ENCODE peak calls at places on chromosomes 3 and 15, in seven cellular contexts. One of them, this sample, is unnamed. For H3K4me1, the result is how much of the 10 kb centered on the place peaks cover.

GRCh38 chr3:50210510-50211367 is 5.7 kb downstream of the SLC38A3 start:
- DNase-seq in tibial nerve: no peak
- DNase-seq in mammary epithelial cell: no peak
- DNase-seq in tibial artery: no peak
- DNase-seq in CD8-positive, alpha-beta memory T cell: no peak
- DNase-seq in CD4-positive, CD25-positive, alpha-beta regulatory T cell: no peak
- DNase-seq in A549: no peak
- DNase-seq in this sample: no peak

GRCh38 chr3:14453841-14454630 is 51.6 kb downstream of the SLC6A6 start:
- DNase-seq in tibial nerve: no peak
- DNase-seq in CD8-positive, alpha-beta memory T cell: no peak
- DNase-seq in mammary epithelial cell: no peak
- DNase-seq in CD4-positive, CD25-positive, alpha-beta regulatory T cell: no peak
- DNase-seq in A549: no peak
- DNase-seq in tibial artery: no peak
- DNase-seq in this sample: no peak

GRCh38 chr3:124084398-124084881 is 92.5 kb upstream of the ROPN1 start:
- DNase-seq in mammary epithelial cell: no peak
- DNase-seq in A549: no peak
- DNase-seq in CD8-positive, alpha-beta memory T cell: no peak
- DNase-seq in tibial artery: no peak
- DNase-seq in CD4-positive, CD25-positive, alpha-beta regulatory T cell: no peak
- DNase-seq in tibial nerve: no peak
- DNase-seq in this sample: no peak

GRCh38 chr15:64019764-64020163 is 26.5 kb downstream of the DAPK2 start:
- DNase-seq in mammary epithelial cell: no peak
- DNase-seq in A549: peak
- DNase-seq in tibial nerve: no peak
- DNase-seq in CD4-positive, CD25-positive, alpha-beta regulatory T cell: no peak
- DNase-seq in CD8-positive, alpha-beta memory T cell: no peak
- DNase-seq in tibial artery: no peak
- DNase-seq in this sample: no peak

GRCh38 chr3:113140876-113141275 is 70.5 kb upstream of the BOC start:
- DNase-seq in CD8-positive, alpha-beta memory T cell: no peak
- DNase-seq in tibial nerve: no peak
- DNase-seq in A549: no peak
- DNase-seq in CD4-positive, CD25-positive, alpha-beta regulatory T cell: no peak
- DNase-seq in tibial artery: no peak
- DNase-seq in mammary epithelial cell: peak
- DNase-seq in this sample: no peak

GRCh38 chr15:83082730-83083386 is 15.8 kb upstream of the BTBD1 start:
- DNase-seq in A549: no peak
- DNase-seq in tibial nerve: no peak
- DNase-seq in mammary epithelial cell: no peak
- DNase-seq in CD8-positive, alpha-beta memory T cell: no peak
- DNase-seq in CD4-positive, CD25-positive, alpha-beta regulatory T cell: no peak
- DNase-seq in tibial artery: no peak
- DNase-seq in this sample: no peak

GRCh38 chr15:67501177-67501835 is 19.6 kb upstream of the C15orf61 start:
- DNase-seq in CD4-positive, CD25-positive, alpha-beta regulatory T cell: peak
- DNase-seq in CD8-positive, alpha-beta memory T cell: no peak
- DNase-seq in tibial nerve: no peak
- DNase-seq in tibial artery: no peak
- DNase-seq in mammary epithelial cell: peak
- DNase-seq in A549: peak
- DNase-seq in this sample: no peak

GRCh38 chr3:12916159-12916558 is 74.8 kb upstream of the RPL32 start:
- DNase-seq in CD4-positive, CD25-positive, alpha-beta regulatory T cell: peak
- DNase-seq in A549: no peak
- DNase-seq in CD8-positive, alpha-beta memory T cell: peak
- DNase-seq in tibial nerve: no peak
- DNase-seq in tibial artery: no peak
- DNase-seq in mammary epithelial cell: no peak
- DNase-seq in this sample: no peak

GRCh38 chr3:31377045-31377642 is 155.6 kb upstream of the STT3B start:
- DNase-seq in tibial artery: no peak
- DNase-seq in tibial nerve: no peak
- DNase-seq in CD4-positive, CD25-positive, alpha-beta regulatory T cell: peak
- DNase-seq in mammary epithelial cell: peak
- DNase-seq in CD8-positive, alpha-beta memory T cell: no peak
- DNase-seq in A549: peak
- DNase-seq in this sample: no peak

GRCh38 chr3:23726811-23727548 is 78.8 kb upstream of the UBE2E1 start:
- DNase-seq in A549: no peak
- DNase-seq in CD8-positive, alpha-beta memory T cell: no peak
- DNase-seq in tibial artery: no peak
- DNase-seq in mammary epithelial cell: no peak
- DNase-seq in tibial nerve: no peak
- DNase-seq in CD4-positive, CD25-positive, alpha-beta regulatory T cell: peak
- DNase-seq in this sample: no peak

GRCh38 chr15:96321422-96322391 is 8.8 kb upstream of the NR2F2 start:
- DNase-seq in CD8-positive, alpha-beta memory T cell: no peak
- DNase-seq in mammary epithelial cell: no peak
- DNase-seq in A549: no peak
- DNase-seq in tibial artery: peak
- DNase-seq in tibial nerve: peak
- DNase-seq in CD4-positive, CD25-positive, alpha-beta regulatory T cell: no peak
- DNase-seq in this sample: peak

GRCh38 chr15:96322401-96323249 is 7.9 kb upstream of the NR2F2 start:
- DNase-seq in tibial artery: peak
- DNase-seq in A549: no peak
- DNase-seq in mammary epithelial cell: no peak
- DNase-seq in CD4-positive, CD25-positive, alpha-beta regulatory T cell: no peak
- DNase-seq in CD8-positive, alpha-beta memory T cell: no peak
- DNase-seq in tibial nerve: peak
- DNase-seq in this sample: peak

GRCh38 chr15:96324192-96324895 is 6.2 kb upstream of the NR2F2 start:
- DNase-seq in CD4-positive, CD25-positive, alpha-beta regulatory T cell: no peak
- DNase-seq in mammary epithelial cell: no peak
- DNase-seq in CD8-positive, alpha-beta memory T cell: no peak
- DNase-seq in tibial nerve: peak
- DNase-seq in A549: no peak
- DNase-seq in tibial artery: peak
- DNase-seq in this sample: no peak

GRCh38 chr15:96323250-96324162 is 7.0 kb upstream of the NR2F2 start:
- DNase-seq in CD8-positive, alpha-beta memory T cell: no peak
- DNase-seq in tibial artery: no peak
- DNase-seq in tibial nerve: no peak
- DNase-seq in CD4-positive, CD25-positive, alpha-beta regulatory T cell: no peak
- DNase-seq in mammary epithelial cell: no peak
- DNase-seq in A549: no peak
- DNase-seq in this sample: peak

GRCh38 chr15:96320703-96321421 is 9.6 kb upstream of the NR2F2 start:
- DNase-seq in mammary epithelial cell: no peak
- DNase-seq in tibial artery: no peak
- DNase-seq in A549: no peak
- DNase-seq in CD4-positive, CD25-positive, alpha-beta regulatory T cell: no peak
- DNase-seq in CD8-positive, alpha-beta memory T cell: no peak
- DNase-seq in tibial nerve: no peak
- DNase-seq in this sample: no peak
- H3K4me3 ChIP-seq in mammary epithelial cell: no peak
- H3K4me3 ChIP-seq in tibial artery: peak
- H3K4me3 ChIP-seq in A549: no peak
- H3K4me3 ChIP-seq in CD4-positive, CD25-positive, alpha-beta regulatory T cell: no peak
- H3K4me3 ChIP-seq in CD8-positive, alpha-beta memory T cell: no peak
- H3K4me3 ChIP-seq in tibial nerve: peak
- H3K4me3 ChIP-seq in this sample: peak

GRCh38 chr3:128380719-128381118 is 86.0 kb downstream of the DNAJB8 start:
- DNase-seq in CD4-positive, CD25-positive, alpha-beta regulatory T cell: no peak
- DNase-seq in A549: no peak
- DNase-seq in mammary epithelial cell: no peak
- DNase-seq in tibial artery: no peak
- DNase-seq in tibial nerve: no peak
- DNase-seq in CD8-positive, alpha-beta memory T cell: no peak
- DNase-seq in this sample: no peak

GRCh38 chr3:128379768-128380167 is 86.9 kb downstream of the DNAJB8 start:
- DNase-seq in A549: no peak
- DNase-seq in mammary epithelial cell: no peak
- DNase-seq in tibial nerve: no peak
- DNase-seq in CD4-positive, CD25-positive, alpha-beta regulatory T cell: no peak
- DNase-seq in tibial artery: no peak
- DNase-seq in CD8-positive, alpha-beta memory T cell: no peak
- DNase-seq in this sample: no peak

GRCh38 chr3:128378631-128379347 is 87.9 kb downstream of the DNAJB8 start:
- DNase-seq in CD4-positive, CD25-positive, alpha-beta regulatory T cell: no peak
- DNase-seq in tibial artery: no peak
- DNase-seq in tibial nerve: no peak
- DNase-seq in mammary epithelial cell: no peak
- DNase-seq in CD8-positive, alpha-beta memory T cell: no peak
- DNase-seq in A549: no peak
- DNase-seq in this sample: no peak

GRCh38 chr3:128381609-128382008 is 85.1 kb downstream of the DNAJB8 start:
- DNase-seq in CD8-positive, alpha-beta memory T cell: no peak
- DNase-seq in mammary epithelial cell: no peak
- DNase-seq in tibial artery: no peak
- DNase-seq in tibial nerve: no peak
- DNase-seq in CD4-positive, CD25-positive, alpha-beta regulatory T cell: no peak
- DNase-seq in A549: no peak
- DNase-seq in this sample: no peak

GRCh38 chr3:128380295-128380694 is 86.4 kb downstream of the DNAJB8 start:
- DNase-seq in A549: no peak
- DNase-seq in CD4-positive, CD25-positive, alpha-beta regulatory T cell: no peak
- DNase-seq in CD8-positive, alpha-beta memory T cell: no peak
- DNase-seq in tibial artery: no peak
- DNase-seq in tibial nerve: no peak
- DNase-seq in mammary epithelial cell: no peak
- DNase-seq in this sample: no peak
- H3K4me1 ChIP-seq in A549: under half
- H3K4me1 ChIP-seq in CD4-positive, CD25-positive, alpha-beta regulatory T cell: under half
- H3K4me1 ChIP-seq in CD8-positive, alpha-beta memory T cell: under half
- H3K4me1 ChIP-seq in tibial artery: half or more
- H3K4me1 ChIP-seq in tibial nerve: under half
- H3K4me1 ChIP-seq in mammary epithelial cell: under half
- H3K4me1 ChIP-seq in this sample: under half

DNA sequence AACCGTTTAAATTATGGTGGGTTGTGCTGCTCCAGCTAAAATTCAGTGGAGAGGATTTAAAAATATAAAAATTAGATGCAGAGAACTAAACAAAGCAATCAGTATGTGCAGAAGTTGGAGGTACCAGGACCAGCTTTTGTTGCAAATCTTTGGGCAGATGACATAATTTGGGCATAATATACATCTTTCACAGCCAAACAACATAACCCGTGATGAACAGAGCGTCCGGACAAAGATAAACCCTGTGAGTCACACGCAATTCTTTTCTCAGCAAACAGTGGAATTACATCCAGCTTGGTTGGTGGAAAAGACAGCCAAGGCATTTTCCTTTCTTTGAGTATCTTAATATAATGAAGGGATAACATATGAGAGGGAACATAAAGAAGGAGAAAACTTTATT is 419.4 kb upstream of the ADAMTS9 start:
- DNase-seq in A549: no peak
- DNase-seq in tibial artery: no peak
- DNase-seq in CD4-positive, CD25-positive, alpha-beta regulatory T cell: no peak
- DNase-seq in tibial nerve: no peak
- DNase-seq in mammary epithelial cell: no peak
- DNase-seq in CD8-positive, alpha-beta memory T cell: no peak
- DNase-seq in this sample: no peak
- H3K4me3 ChIP-seq in A549: no peak
- H3K4me3 ChIP-seq in tibial artery: no peak
- H3K4me3 ChIP-seq in CD4-positive, CD25-positive, alpha-beta regulatory T cell: no peak
- H3K4me3 ChIP-seq in tibial nerve: no peak
- H3K4me3 ChIP-seq in mammary epithelial cell: no peak
- H3K4me3 ChIP-seq in CD8-positive, alpha-beta memory T cell: no peak
- H3K4me3 ChIP-seq in this sample: no peak

GRCh38 chr15:78455749-78456148 is 17.7 kb downstream of the IREB2 start:
- DNase-seq in CD8-positive, alpha-beta memory T cell: no peak
- DNase-seq in mammary epithelial cell: no peak
- DNase-seq in A549: no peak
- DNase-seq in tibial nerve: no peak
- DNase-seq in CD4-positive, CD25-positive, alpha-beta regulatory T cell: no peak
- DNase-seq in tibial artery: no peak
- DNase-seq in this sample: no peak

GRCh38 chr15:78460737-78461136 is 22.7 kb downstream of the IREB2 start:
- DNase-seq in mammary epithelial cell: no peak
- DNase-seq in tibial nerve: no peak
- DNase-seq in A549: no peak
- DNase-seq in CD4-positive, CD25-positive, alpha-beta regulatory T cell: no peak
- DNase-seq in CD8-positive, alpha-beta memory T cell: no peak
- DNase-seq in tibial artery: no peak
- DNase-seq in this sample: no peak

GRCh38 chr15:78454992-78455391 is 17.0 kb downstream of the IREB2 start:
- DNase-seq in CD4-positive, CD25-positive, alpha-beta regulatory T cell: no peak
- DNase-seq in tibial artery: no peak
- DNase-seq in mammary epithelial cell: no peak
- DNase-seq in CD8-positive, alpha-beta memory T cell: no peak
- DNase-seq in tibial nerve: no peak
- DNase-seq in A549: no peak
- DNase-seq in this sample: no peak

GRCh38 chr15:78456391-78456790 is 18.4 kb downstream of the IREB2 start:
- DNase-seq in tibial nerve: no peak
- DNase-seq in CD4-positive, CD25-positive, alpha-beta regulatory T cell: no peak
- DNase-seq in CD8-positive, alpha-beta memory T cell: no peak
- DNase-seq in tibial artery: no peak
- DNase-seq in A549: no peak
- DNase-seq in mammary epithelial cell: no peak
- DNase-seq in this sample: no peak

DNA sequence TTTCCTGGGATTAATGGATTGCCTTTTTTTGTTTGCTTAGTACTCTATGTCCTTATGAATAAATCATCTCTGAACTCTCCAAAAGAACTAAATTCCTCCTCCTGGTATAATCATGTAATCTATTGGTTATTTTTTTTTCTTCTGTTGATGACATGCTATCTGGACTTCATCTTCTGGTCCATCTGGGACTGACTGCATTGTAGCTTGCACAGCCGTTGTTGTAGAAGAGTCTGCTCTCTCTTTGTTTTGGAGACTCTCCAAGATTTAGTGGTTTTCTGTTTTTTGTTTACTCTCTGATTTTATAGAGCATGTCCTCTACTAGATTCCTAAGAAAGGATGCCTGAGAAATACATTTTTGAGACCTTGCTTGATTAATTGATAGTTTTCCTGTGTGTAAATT is 19.1 kb downstream of the IREB2 start:
- DNase-seq in CD4-positive, CD25-positive, alpha-beta regulatory T cell: no peak
- DNase-seq in tibial artery: no peak
- DNase-seq in mammary epithelial cell: peak
- DNase-seq in tibial nerve: no peak
- DNase-seq in CD8-positive, alpha-beta memory T cell: no peak
- DNase-seq in A549: peak
- DNase-seq in this sample: no peak
- H3K4me1 ChIP-seq in CD4-positive, CD25-positive, alpha-beta regulatory T cell: under half
- H3K4me1 ChIP-seq in tibial artery: under half
- H3K4me1 ChIP-seq in mammary epithelial cell: under half
- H3K4me1 ChIP-seq in tibial nerve: under half
- H3K4me1 ChIP-seq in CD8-positive, alpha-beta memory T cell: half or more
- H3K4me1 ChIP-seq in A549: half or more
- H3K4me1 ChIP-seq in this sample: half or more

GRCh38 chr15:26690778-26691177 is 82.1 kb downstream of the GABRB3 start:
- DNase-seq in tibial nerve: no peak
- DNase-seq in A549: no peak
- DNase-seq in CD4-positive, CD25-positive, alpha-beta regulatory T cell: no peak
- DNase-seq in CD8-positive, alpha-beta memory T cell: no peak
- DNase-seq in mammary epithelial cell: no peak
- DNase-seq in tibial artery: no peak
- DNase-seq in this sample: no peak

GRCh38 chr15:26686547-26687187 is 86.2 kb downstream of the GABRB3 start:
- DNase-seq in tibial artery: no peak
- DNase-seq in mammary epithelial cell: no peak
- DNase-seq in tibial nerve: no peak
- DNase-seq in CD4-positive, CD25-positive, alpha-beta regulatory T cell: no peak
- DNase-seq in A549: no peak
- DNase-seq in CD8-positive, alpha-beta memory T cell: no peak
- DNase-seq in this sample: no peak

GRCh38 chr15:26691249-26691648 is 81.6 kb downstream of the GABRB3 start:
- DNase-seq in CD8-positive, alpha-beta memory T cell: no peak
- DNase-seq in tibial nerve: no peak
- DNase-seq in tibial artery: no peak
- DNase-seq in mammary epithelial cell: no peak
- DNase-seq in A549: no peak
- DNase-seq in CD4-positive, CD25-positive, alpha-beta regulatory T cell: no peak
- DNase-seq in this sample: no peak
- H3K4me3 ChIP-seq in CD8-positive, alpha-beta memory T cell: no peak
- H3K4me3 ChIP-seq in tibial nerve: no peak
- H3K4me3 ChIP-seq in tibial artery: no peak
- H3K4me3 ChIP-seq in mammary epithelial cell: no peak
- H3K4me3 ChIP-seq in A549: no peak
- H3K4me3 ChIP-seq in CD4-positive, CD25-positive, alpha-beta regulatory T cell: no peak
- H3K4me3 ChIP-seq in this sample: no peak

This sample was measured in lower lobe of right lung.